ENCODE peak calls at places on chromosomes 1 and 21, in nine cellular contexts. One of them, this sample, is unnamed.

GRCh38 chr1:94535879-94536278 is 5.7 kb downstream of the F3 start:
- ATAC-seq in RWPE2: peak
- ATAC-seq in activated CD8-positive, alpha-beta T cell treated with anti-CD3 and anti-CD28 coated beads, Interleukin-2, amount 10 ng/mL, durations not matched to agents 7 days and 5 days: no peak
- ATAC-seq in CD4-positive, CD25-positive, alpha-beta regulatory T cell: no peak
- ATAC-seq in thoracic aorta: no peak
- ATAC-seq in heart left ventricle: peak
- ATAC-seq in gastrocnemius medialis: no peak
- ATAC-seq in left lung: peak
- ATAC-seq in upper lobe of left lung: no peak
- ATAC-seq in this sample: no peak

GRCh38 chr1:229385853-229386456 is 43.1 kb upstream of the CCSAP start:
- ATAC-seq in RWPE2: no peak
- ATAC-seq in activated CD8-positive, alpha-beta T cell treated with anti-CD3 and anti-CD28 coated beads, Interleukin-2, amount 10 ng/mL, durations not matched to agents 7 days and 5 days: no peak
- ATAC-seq in CD4-positive, CD25-positive, alpha-beta regulatory T cell: no peak
- ATAC-seq in thoracic aorta: no peak
- ATAC-seq in heart left ventricle: peak
- ATAC-seq in gastrocnemius medialis: no peak
- ATAC-seq in left lung: no peak
- ATAC-seq in upper lobe of left lung: no peak
- ATAC-seq in this sample: no peak

GRCh38 chr1:223860051-223860559 is 14.4 kb upstream of the TP53BP2 start:
- ATAC-seq in RWPE2: no peak
- ATAC-seq in activated CD8-positive, alpha-beta T cell treated with anti-CD3 and anti-CD28 coated beads, Interleukin-2, amount 10 ng/mL, durations not matched to agents 7 days and 5 days: no peak
- ATAC-seq in CD4-positive, CD25-positive, alpha-beta regulatory T cell: no peak
- ATAC-seq in thoracic aorta: no peak
- ATAC-seq in heart left ventricle: no peak
- ATAC-seq in gastrocnemius medialis: peak
- ATAC-seq in left lung: peak
- ATAC-seq in upper lobe of left lung: peak
- ATAC-seq in this sample: no peak

GRCh38 chr1:245247356-245247755 is 92.6 kb downstream of the KIF26B start:
- ATAC-seq in RWPE2: no peak
- ATAC-seq in activated CD8-positive, alpha-beta T cell treated with anti-CD3 and anti-CD28 coated beads, Interleukin-2, amount 10 ng/mL, durations not matched to agents 7 days and 5 days: no peak
- ATAC-seq in CD4-positive, CD25-positive, alpha-beta regulatory T cell: no peak
- ATAC-seq in thoracic aorta: no peak
- ATAC-seq in heart left ventricle: no peak
- ATAC-seq in gastrocnemius medialis: no peak
- ATAC-seq in left lung: no peak
- ATAC-seq in upper lobe of left lung: no peak
- ATAC-seq in this sample: no peak

GRCh38 chr1:220682901-220683576 is 7.1 kb upstream of the C1orf115 start:
- ATAC-seq in RWPE2: no peak
- ATAC-seq in activated CD8-positive, alpha-beta T cell treated with anti-CD3 and anti-CD28 coated beads, Interleukin-2, amount 10 ng/mL, durations not matched to agents 7 days and 5 days: no peak
- ATAC-seq in CD4-positive, CD25-positive, alpha-beta regulatory T cell: no peak
- ATAC-seq in thoracic aorta: no peak
- ATAC-seq in heart left ventricle: no peak
- ATAC-seq in gastrocnemius medialis: no peak
- ATAC-seq in left lung: no peak
- ATAC-seq in upper lobe of left lung: no peak
- ATAC-seq in this sample: no peak

GRCh38 chr1:198162091-198162767 is 5.4 kb downstream of the NEK7 start:
- ATAC-seq in RWPE2: no peak
- ATAC-seq in activated CD8-positive, alpha-beta T cell treated with anti-CD3 and anti-CD28 coated beads, Interleukin-2, amount 10 ng/mL, durations not matched to agents 7 days and 5 days: no peak
- ATAC-seq in CD4-positive, CD25-positive, alpha-beta regulatory T cell: no peak
- ATAC-seq in thoracic aorta: no peak
- ATAC-seq in heart left ventricle: no peak
- ATAC-seq in gastrocnemius medialis: no peak
- ATAC-seq in left lung: no peak
- ATAC-seq in upper lobe of left lung: no peak
- ATAC-seq in this sample: no peak

GRCh38 chr1:176801553-176802020 is 338.6 kb downstream of the PAPPA2 start:
- ATAC-seq in RWPE2: no peak
- ATAC-seq in activated CD8-positive, alpha-beta T cell treated with anti-CD3 and anti-CD28 coated beads, Interleukin-2, amount 10 ng/mL, durations not matched to agents 7 days and 5 days: no peak
- ATAC-seq in CD4-positive, CD25-positive, alpha-beta regulatory T cell: no peak
- ATAC-seq in thoracic aorta: no peak
- ATAC-seq in heart left ventricle: peak
- ATAC-seq in gastrocnemius medialis: peak
- ATAC-seq in left lung: peak
- ATAC-seq in upper lobe of left lung: peak
- ATAC-seq in this sample: peak

GRCh38 chr1:178052650-178053461 is 41.0 kb upstream of the RASAL2 start:
- ATAC-seq in RWPE2: no peak
- ATAC-seq in activated CD8-positive, alpha-beta T cell treated with anti-CD3 and anti-CD28 coated beads, Interleukin-2, amount 10 ng/mL, durations not matched to agents 7 days and 5 days: no peak
- ATAC-seq in CD4-positive, CD25-positive, alpha-beta regulatory T cell: no peak
- ATAC-seq in thoracic aorta: no peak
- ATAC-seq in heart left ventricle: peak
- ATAC-seq in gastrocnemius medialis: no peak
- ATAC-seq in left lung: no peak
- ATAC-seq in upper lobe of left lung: no peak
- ATAC-seq in this sample: no peak

GRCh38 chr1:173301507-173301906 is 94.4 kb upstream of the TNFSF4 start:
- ATAC-seq in RWPE2: no peak
- ATAC-seq in activated CD8-positive, alpha-beta T cell treated with anti-CD3 and anti-CD28 coated beads, Interleukin-2, amount 10 ng/mL, durations not matched to agents 7 days and 5 days: no peak
- ATAC-seq in CD4-positive, CD25-positive, alpha-beta regulatory T cell: no peak
- ATAC-seq in thoracic aorta: no peak
- ATAC-seq in heart left ventricle: no peak
- ATAC-seq in gastrocnemius medialis: no peak
- ATAC-seq in left lung: no peak
- ATAC-seq in upper lobe of left lung: no peak
- ATAC-seq in this sample: no peak

GRCh38 chr1:27397749-27398148 is 5.3 kb downstream of the GPR3 start:
- ATAC-seq in RWPE2: no peak
- ATAC-seq in activated CD8-positive, alpha-beta T cell treated with anti-CD3 and anti-CD28 coated beads, Interleukin-2, amount 10 ng/mL, durations not matched to agents 7 days and 5 days: no peak
- ATAC-seq in CD4-positive, CD25-positive, alpha-beta regulatory T cell: no peak
- ATAC-seq in thoracic aorta: no peak
- ATAC-seq in heart left ventricle: no peak
- ATAC-seq in gastrocnemius medialis: no peak
- ATAC-seq in left lung: no peak
- ATAC-seq in upper lobe of left lung: no peak
- ATAC-seq in this sample: no peak

GRCh38 chr1:12437629-12438028 is 180.4 kb downstream of the DHRS3 start:
- ATAC-seq in RWPE2: no peak
- ATAC-seq in activated CD8-positive, alpha-beta T cell treated with anti-CD3 and anti-CD28 coated beads, Interleukin-2, amount 10 ng/mL, durations not matched to agents 7 days and 5 days: no peak
- ATAC-seq in CD4-positive, CD25-positive, alpha-beta regulatory T cell: no peak
- ATAC-seq in thoracic aorta: no peak
- ATAC-seq in heart left ventricle: no peak
- ATAC-seq in gastrocnemius medialis: no peak
- ATAC-seq in left lung: no peak
- ATAC-seq in upper lobe of left lung: no peak
- ATAC-seq in this sample: no peak

GRCh38 chr21:26120833-26121232 is 49.7 kb downstream of the APP start:
- ATAC-seq in RWPE2: peak
- ATAC-seq in activated CD8-positive, alpha-beta T cell treated with anti-CD3 and anti-CD28 coated beads, Interleukin-2, amount 10 ng/mL, durations not matched to agents 7 days and 5 days: no peak
- ATAC-seq in CD4-positive, CD25-positive, alpha-beta regulatory T cell: no peak
- ATAC-seq in thoracic aorta: no peak
- ATAC-seq in heart left ventricle: no peak
- ATAC-seq in gastrocnemius medialis: no peak
- ATAC-seq in left lung: peak
- ATAC-seq in upper lobe of left lung: no peak
- ATAC-seq in this sample: no peak

GRCh38 chr21:29265690-29266479 is 32.8 kb upstream of the BACH1 start:
- ATAC-seq in RWPE2: no peak
- ATAC-seq in activated CD8-positive, alpha-beta T cell treated with anti-CD3 and anti-CD28 coated beads, Interleukin-2, amount 10 ng/mL, durations not matched to agents 7 days and 5 days: no peak
- ATAC-seq in CD4-positive, CD25-positive, alpha-beta regulatory T cell: no peak
- ATAC-seq in thoracic aorta: no peak
- ATAC-seq in heart left ventricle: no peak
- ATAC-seq in gastrocnemius medialis: no peak
- ATAC-seq in left lung: no peak
- ATAC-seq in upper lobe of left lung: no peak
- ATAC-seq in this sample: no peak

GRCh38 chr1:244311784-244312532 is 139.8 kb downstream of the ADSS2 start:
- ATAC-seq in RWPE2: no peak
- ATAC-seq in activated CD8-positive, alpha-beta T cell treated with anti-CD3 and anti-CD28 coated beads, Interleukin-2, amount 10 ng/mL, durations not matched to agents 7 days and 5 days: no peak
- ATAC-seq in CD4-positive, CD25-positive, alpha-beta regulatory T cell: no peak
- ATAC-seq in thoracic aorta: no peak
- ATAC-seq in heart left ventricle: no peak
- ATAC-seq in gastrocnemius medialis: peak
- ATAC-seq in left lung: no peak
- ATAC-seq in upper lobe of left lung: no peak
- ATAC-seq in this sample: no peak

GRCh38 chr1:107871687-107872086 is 93.3 kb downstream of the VAV3 start:
- ATAC-seq in RWPE2: no peak
- ATAC-seq in activated CD8-positive, alpha-beta T cell treated with anti-CD3 and anti-CD28 coated beads, Interleukin-2, amount 10 ng/mL, durations not matched to agents 7 days and 5 days: no peak
- ATAC-seq in CD4-positive, CD25-positive, alpha-beta regulatory T cell: no peak
- ATAC-seq in thoracic aorta: no peak
- ATAC-seq in heart left ventricle: no peak
- ATAC-seq in gastrocnemius medialis: no peak
- ATAC-seq in left lung: no peak
- ATAC-seq in upper lobe of left lung: no peak
- ATAC-seq in this sample: no peak

GRCh38 chr1:212677136-212677535 is 22.5 kb downstream of the BATF3 start:
- ATAC-seq in RWPE2: no peak
- ATAC-seq in activated CD8-positive, alpha-beta T cell treated with anti-CD3 and anti-CD28 coated beads, Interleukin-2, amount 10 ng/mL, durations not matched to agents 7 days and 5 days: no peak
- ATAC-seq in CD4-positive, CD25-positive, alpha-beta regulatory T cell: no peak
- ATAC-seq in thoracic aorta: no peak
- ATAC-seq in heart left ventricle: no peak
- ATAC-seq in gastrocnemius medialis: no peak
- ATAC-seq in left lung: no peak
- ATAC-seq in upper lobe of left lung: no peak
- ATAC-seq in this sample: no peak

GRCh38 chr1:169048043-169048442 is 58.4 kb upstream of the ATP1B1 start:
- ATAC-seq in RWPE2: no peak
- ATAC-seq in activated CD8-positive, alpha-beta T cell treated with anti-CD3 and anti-CD28 coated beads, Interleukin-2, amount 10 ng/mL, durations not matched to agents 7 days and 5 days: no peak
- ATAC-seq in CD4-positive, CD25-positive, alpha-beta regulatory T cell: no peak
- ATAC-seq in thoracic aorta: no peak
- ATAC-seq in heart left ventricle: no peak
- ATAC-seq in gastrocnemius medialis: no peak
- ATAC-seq in left lung: peak
- ATAC-seq in upper lobe of left lung: peak
- ATAC-seq in this sample: no peak

GRCh38 chr1:54323324-54323739 is 82.9 kb downstream of the SSBP3 start:
- ATAC-seq in RWPE2: peak
- ATAC-seq in activated CD8-positive, alpha-beta T cell treated with anti-CD3 and anti-CD28 coated beads, Interleukin-2, amount 10 ng/mL, durations not matched to agents 7 days and 5 days: no peak
- ATAC-seq in CD4-positive, CD25-positive, alpha-beta regulatory T cell: no peak
- ATAC-seq in thoracic aorta: no peak
- ATAC-seq in heart left ventricle: peak
- ATAC-seq in gastrocnemius medialis: no peak
- ATAC-seq in left lung: peak
- ATAC-seq in upper lobe of left lung: no peak
- ATAC-seq in this sample: no peak

GRCh38 chr1:17155257-17155895 is 36.1 kb upstream of the PADI2 start:
- ATAC-seq in RWPE2: no peak
- ATAC-seq in activated CD8-positive, alpha-beta T cell treated with anti-CD3 and anti-CD28 coated beads, Interleukin-2, amount 10 ng/mL, durations not matched to agents 7 days and 5 days: no peak
- ATAC-seq in CD4-positive, CD25-positive, alpha-beta regulatory T cell: no peak
- ATAC-seq in thoracic aorta: no peak
- ATAC-seq in heart left ventricle: no peak
- ATAC-seq in gastrocnemius medialis: no peak
- ATAC-seq in left lung: no peak
- ATAC-seq in upper lobe of left lung: no peak
- ATAC-seq in this sample: no peak

GRCh38 chr1:227785094-227785811 is 30.2 kb upstream of the PRSS38 start:
- ATAC-seq in RWPE2: no peak
- ATAC-seq in activated CD8-positive, alpha-beta T cell treated with anti-CD3 and anti-CD28 coated beads, Interleukin-2, amount 10 ng/mL, durations not matched to agents 7 days and 5 days: no peak
- ATAC-seq in CD4-positive, CD25-positive, alpha-beta regulatory T cell: no peak
- ATAC-seq in thoracic aorta: no peak
- ATAC-seq in heart left ventricle: no peak
- ATAC-seq in gastrocnemius medialis: no peak
- ATAC-seq in left lung: no peak
- ATAC-seq in upper lobe of left lung: no peak
- ATAC-seq in this sample: no peak

GRCh38 chr1:24195146-24195545 is 8.1 kb upstream of the IFNLR1 start:
- ATAC-seq in RWPE2: no peak
- ATAC-seq in activated CD8-positive, alpha-beta T cell treated with anti-CD3 and anti-CD28 coated beads, Interleukin-2, amount 10 ng/mL, durations not matched to agents 7 days and 5 days: no peak
- ATAC-seq in CD4-positive, CD25-positive, alpha-beta regulatory T cell: no peak
- ATAC-seq in thoracic aorta: no peak
- ATAC-seq in heart left ventricle: no peak
- ATAC-seq in gastrocnemius medialis: no peak
- ATAC-seq in left lung: no peak
- ATAC-seq in upper lobe of left lung: no peak
- ATAC-seq in this sample: no peak

GRCh38 chr1:229430761-229431269 is 3.1 kb downstream of the ACTA1 start:
- ATAC-seq in RWPE2: peak
- ATAC-seq in activated CD8-positive, alpha-beta T cell treated with anti-CD3 and anti-CD28 coated beads, Interleukin-2, amount 10 ng/mL, durations not matched to agents 7 days and 5 days: peak
- ATAC-seq in CD4-positive, CD25-positive, alpha-beta regulatory T cell: no peak
- ATAC-seq in thoracic aorta: no peak
- ATAC-seq in heart left ventricle: peak
- ATAC-seq in gastrocnemius medialis: peak
- ATAC-seq in left lung: peak
- ATAC-seq in upper lobe of left lung: peak
- ATAC-seq in this sample: peak

GRCh38 chr1:156194300-156194652 is 372 bp downstream of the SLC25A44 start:
- ATAC-seq in RWPE2: no peak
- ATAC-seq in activated CD8-positive, alpha-beta T cell treated with anti-CD3 and anti-CD28 coated beads, Interleukin-2, amount 10 ng/mL, durations not matched to agents 7 days and 5 days: peak
- ATAC-seq in CD4-positive, CD25-positive, alpha-beta regulatory T cell: no peak
- ATAC-seq in thoracic aorta: peak
- ATAC-seq in heart left ventricle: no peak
- ATAC-seq in gastrocnemius medialis: no peak
- ATAC-seq in left lung: no peak
- ATAC-seq in upper lobe of left lung: no peak
- ATAC-seq in this sample: no peak

GRCh38 chr1:158818560-158818959 is 12.6 kb upstream of the MNDA start:
- ATAC-seq in RWPE2: no peak
- ATAC-seq in activated CD8-positive, alpha-beta T cell treated with anti-CD3 and anti-CD28 coated beads, Interleukin-2, amount 10 ng/mL, durations not matched to agents 7 days and 5 days: no peak
- ATAC-seq in CD4-positive, CD25-positive, alpha-beta regulatory T cell: no peak
- ATAC-seq in thoracic aorta: no peak
- ATAC-seq in heart left ventricle: no peak
- ATAC-seq in gastrocnemius medialis: no peak
- ATAC-seq in left lung: peak
- ATAC-seq in upper lobe of left lung: peak
- ATAC-seq in this sample: no peak

GRCh38 chr1:39394059-39394458 is 97.4 kb upstream of the BMP8A start:
- ATAC-seq in RWPE2: no peak
- ATAC-seq in activated CD8-positive, alpha-beta T cell treated with anti-CD3 and anti-CD28 coated beads, Interleukin-2, amount 10 ng/mL, durations not matched to agents 7 days and 5 days: no peak
- ATAC-seq in CD4-positive, CD25-positive, alpha-beta regulatory T cell: no peak
- ATAC-seq in thoracic aorta: no peak
- ATAC-seq in heart left ventricle: no peak
- ATAC-seq in gastrocnemius medialis: no peak
- ATAC-seq in left lung: no peak
- ATAC-seq in upper lobe of left lung: no peak
- ATAC-seq in this sample: no peak

GRCh38 chr1:153616885-153617428 is 832 bp upstream of the S100A14 start:
- ATAC-seq in RWPE2: peak
- ATAC-seq in activated CD8-positive, alpha-beta T cell treated with anti-CD3 and anti-CD28 coated beads, Interleukin-2, amount 10 ng/mL, durations not matched to agents 7 days and 5 days: no peak
- ATAC-seq in CD4-positive, CD25-positive, alpha-beta regulatory T cell: no peak
- ATAC-seq in thoracic aorta: no peak
- ATAC-seq in heart left ventricle: peak
- ATAC-seq in gastrocnemius medialis: no peak
- ATAC-seq in left lung: peak
- ATAC-seq in upper lobe of left lung: peak
- ATAC-seq in this sample: no peak

GRCh38 chr1:24498589-24498988 is 4.0 kb upstream of the RCAN3 start:
- ATAC-seq in RWPE2: no peak
- ATAC-seq in activated CD8-positive, alpha-beta T cell treated with anti-CD3 and anti-CD28 coated beads, Interleukin-2, amount 10 ng/mL, durations not matched to agents 7 days and 5 days: no peak
- ATAC-seq in CD4-positive, CD25-positive, alpha-beta regulatory T cell: no peak
- ATAC-seq in thoracic aorta: no peak
- ATAC-seq in heart left ventricle: no peak
- ATAC-seq in gastrocnemius medialis: no peak
- ATAC-seq in left lung: no peak
- ATAC-seq in upper lobe of left lung: no peak
- ATAC-seq in this sample: no peak

GRCh38 chr1:218942421-218942820 is 231.3 kb upstream of the LYPLAL1 start:
- ATAC-seq in RWPE2: no peak
- ATAC-seq in activated CD8-positive, alpha-beta T cell treated with anti-CD3 and anti-CD28 coated beads, Interleukin-2, amount 10 ng/mL, durations not matched to agents 7 days and 5 days: no peak
- ATAC-seq in CD4-positive, CD25-positive, alpha-beta regulatory T cell: no peak
- ATAC-seq in thoracic aorta: no peak
- ATAC-seq in heart left ventricle: peak
- ATAC-seq in gastrocnemius medialis: no peak
- ATAC-seq in left lung: no peak
- ATAC-seq in upper lobe of left lung: no peak
- ATAC-seq in this sample: no peak

GRCh38 chr1:23627065-23627464 is 64.5 kb upstream of the RPL11 start:
- ATAC-seq in RWPE2: no peak
- ATAC-seq in activated CD8-positive, alpha-beta T cell treated with anti-CD3 and anti-CD28 coated beads, Interleukin-2, amount 10 ng/mL, durations not matched to agents 7 days and 5 days: peak
- ATAC-seq in CD4-positive, CD25-positive, alpha-beta regulatory T cell: peak
- ATAC-seq in thoracic aorta: no peak
- ATAC-seq in heart left ventricle: no peak
- ATAC-seq in gastrocnemius medialis: no peak
- ATAC-seq in left lung: peak
- ATAC-seq in upper lobe of left lung: peak
- ATAC-seq in this sample: no peak

GRCh38 chr1:59892836-59893811 is 33.4 kb downstream of the CYP2J2 start:
- ATAC-seq in RWPE2: peak
- ATAC-seq in activated CD8-positive, alpha-beta T cell treated with anti-CD3 and anti-CD28 coated beads, Interleukin-2, amount 10 ng/mL, durations not matched to agents 7 days and 5 days: peak
- ATAC-seq in CD4-positive, CD25-positive, alpha-beta regulatory T cell: no peak
- ATAC-seq in thoracic aorta: no peak
- ATAC-seq in heart left ventricle: no peak
- ATAC-seq in gastrocnemius medialis: no peak
- ATAC-seq in left lung: peak
- ATAC-seq in upper lobe of left lung: peak
- ATAC-seq in this sample: no peak

This sample was measured in gastroesophageal sphincter.